ENCODE peak calls at places on chromosomes 5 and 9, in five cellular contexts. One of them, this sample, is unnamed.
A peak's percentile ranks its signal among the peaks of the same experiment; 100 is the strongest.

GRCh38 chr9:117205806-117206205 is 209.1 kb downstream of the ASTN2 start:
- DNase-seq in tibial artery: no peak
- DNase-seq in stomach: no peak
- DNase-seq in CD4-positive, alpha-beta memory T cell: no peak
- DNase-seq in IMR-90: peak; percentile 47
- DNase-seq in this sample: no peak

GRCh38 chr9:121837113-121838010 is 185.9 kb downstream of the DAB2IP start:
- DNase-seq in tibial artery: no peak
- DNase-seq in CD4-positive, alpha-beta memory T cell: no peak
- DNase-seq in IMR-90: peak; percentile 85
- DNase-seq in stomach: peak; percentile 15
- DNase-seq in this sample: no peak

GRCh38 chr9:126806336-126806735 is 1.5 kb downstream of the ZBTB43 start:
- DNase-seq in stomach: no peak
- DNase-seq in CD4-positive, alpha-beta memory T cell: no peak
- DNase-seq in IMR-90: peak; percentile 15
- DNase-seq in tibial artery: no peak
- DNase-seq in this sample: no peak

GRCh38 chr5:97412959-97413358 is 229.9 kb upstream of the RIOK2 start:
- DNase-seq in tibial artery: no peak
- DNase-seq in CD4-positive, alpha-beta memory T cell: no peak
- DNase-seq in stomach: no peak
- DNase-seq in IMR-90: no peak
- DNase-seq in this sample: no peak

GRCh38 chr5:73591698-73592501 is 26.4 kb downstream of the UTP15 start:
- DNase-seq in stomach: no peak
- DNase-seq in tibial artery: no peak
- DNase-seq in CD4-positive, alpha-beta memory T cell: no peak
- DNase-seq in IMR-90: peak; percentile 79
- DNase-seq in this sample: no peak

GRCh38 chr5:27472875-27473274 is 434.5 kb upstream of the CDH9 start:
- DNase-seq in stomach: no peak
- DNase-seq in CD4-positive, alpha-beta memory T cell: no peak
- DNase-seq in tibial artery: no peak
- DNase-seq in IMR-90: no peak
- DNase-seq in this sample: no peak

GRCh38 chr9:126704157-126704941 is 90.6 kb downstream of the LMX1B start:
- DNase-seq in tibial artery: no peak
- DNase-seq in IMR-90: peak; percentile 46
- DNase-seq in stomach: no peak
- DNase-seq in CD4-positive, alpha-beta memory T cell: no peak
- DNase-seq in this sample: no peak

GRCh38 chr5:176386491-176386890 is 1.9 kb downstream of the NOP16 start:
- DNase-seq in tibial artery: no peak
- DNase-seq in stomach: no peak
- DNase-seq in CD4-positive, alpha-beta memory T cell: no peak
- DNase-seq in IMR-90: no peak
- DNase-seq in this sample: no peak

GRCh38 chr5:159206818-159207217 is 2.5 kb downstream of the RNF145 start:
- DNase-seq in tibial artery: no peak
- DNase-seq in CD4-positive, alpha-beta memory T cell: no peak
- DNase-seq in IMR-90: no peak
- DNase-seq in stomach: no peak
- DNase-seq in this sample: no peak

GRCh38 chr5:172795401-172795977 is 24.5 kb upstream of the DUSP1 start:
- DNase-seq in CD4-positive, alpha-beta memory T cell: no peak
- DNase-seq in tibial artery: peak; percentile 97
- DNase-seq in IMR-90: peak; percentile 99
- DNase-seq in stomach: peak; percentile 72
- DNase-seq in this sample: peak; percentile 70

GRCh38 chr9:127976943-127977871 is 3.6 kb downstream of the EEIG1 start:
- DNase-seq in CD4-positive, alpha-beta memory T cell: no peak
- DNase-seq in tibial artery: no peak
- DNase-seq in IMR-90: no peak
- DNase-seq in stomach: no peak
- DNase-seq in this sample: peak; percentile 71

GRCh38 chr5:62256161-62257017 is 49.6 kb upstream of the KIF2A start:
- DNase-seq in stomach: no peak
- DNase-seq in tibial artery: no peak
- DNase-seq in IMR-90: no peak
- DNase-seq in CD4-positive, alpha-beta memory T cell: peak; percentile 25
- DNase-seq in this sample: no peak

GRCh38 chr9:34636791-34637355 is 714 bp downstream of the SIGMAR1 start:
- DNase-seq in CD4-positive, alpha-beta memory T cell: no peak
- DNase-seq in stomach: peak; percentile 39
- DNase-seq in IMR-90: peak; percentile 22
- DNase-seq in tibial artery: no peak
- DNase-seq in this sample: no peak

GRCh38 chr9:81980568-81980967 is 8.0 kb upstream of the SPATA31D1 start:
- DNase-seq in stomach: no peak
- DNase-seq in tibial artery: no peak
- DNase-seq in CD4-positive, alpha-beta memory T cell: no peak
- DNase-seq in IMR-90: peak; percentile 6
- DNase-seq in this sample: no peak

GRCh38 chr9:31839273-31839672 is 545.2 kb upstream of the ACO1 start:
- DNase-seq in stomach: no peak
- DNase-seq in CD4-positive, alpha-beta memory T cell: no peak
- DNase-seq in tibial artery: no peak
- DNase-seq in IMR-90: no peak
- DNase-seq in this sample: no peak

GRCh38 chr5:122775713-122776084 is 819 bp downstream of the SNX2 start:
- DNase-seq in IMR-90: no peak
- DNase-seq in tibial artery: no peak
- DNase-seq in stomach: no peak
- DNase-seq in CD4-positive, alpha-beta memory T cell: no peak
- DNase-seq in this sample: no peak

GRCh38 chr5:126138475-126139005 is 284.7 kb upstream of the GRAMD2B start:
- DNase-seq in CD4-positive, alpha-beta memory T cell: no peak
- DNase-seq in stomach: no peak
- DNase-seq in IMR-90: peak; percentile 16
- DNase-seq in tibial artery: no peak
- DNase-seq in this sample: no peak

GRCh38 chr5:83802686-83803085 is 82.0 kb upstream of the HAPLN1 start:
- DNase-seq in stomach: no peak
- DNase-seq in IMR-90: peak; percentile 42
- DNase-seq in tibial artery: no peak
- DNase-seq in CD4-positive, alpha-beta memory T cell: no peak
- DNase-seq in this sample: no peak

GRCh38 chr9:6781476-6781875 is 23.7 kb downstream of the KDM4C start:
- DNase-seq in IMR-90: peak; percentile 16
- DNase-seq in CD4-positive, alpha-beta memory T cell: no peak
- DNase-seq in tibial artery: no peak
- DNase-seq in stomach: no peak
- DNase-seq in this sample: no peak

GRCh38 chr5:553874-554273 is 29.6 kb upstream of the SLC9A3 start:
- DNase-seq in stomach: peak; percentile 89
- DNase-seq in tibial artery: peak; percentile 5
- DNase-seq in CD4-positive, alpha-beta memory T cell: no peak
- DNase-seq in IMR-90: no peak
- DNase-seq in this sample: peak; percentile 85

GRCh38 chr5:1322036-1322903 is 22.6 kb downstream of the CLPTM1L start:
- DNase-seq in CD4-positive, alpha-beta memory T cell: no peak
- DNase-seq in tibial artery: peak; percentile 20
- DNase-seq in IMR-90: no peak
- DNase-seq in stomach: no peak
- DNase-seq in this sample: no peak

GRCh38 chr5:14809369-14810144 is 62.0 kb downstream of the ANKH start:
- DNase-seq in CD4-positive, alpha-beta memory T cell: peak; percentile 62
- DNase-seq in IMR-90: peak; percentile 93
- DNase-seq in tibial artery: peak; percentile 75
- DNase-seq in stomach: peak; percentile 39
- DNase-seq in this sample: peak; percentile 40

GRCh38 chr9:97985058-97985861 is 2.1 kb downstream of the ANP32B start:
- DNase-seq in IMR-90: peak; percentile 11
- DNase-seq in CD4-positive, alpha-beta memory T cell: peak; percentile 53
- DNase-seq in tibial artery: peak; percentile 21
- DNase-seq in stomach: peak; percentile 32
- DNase-seq in this sample: peak; percentile 43

GRCh38 chr9:121581775-121582600 is 69.4 kb upstream of the DAB2IP start:
- DNase-seq in stomach: no peak
- DNase-seq in tibial artery: no peak
- DNase-seq in IMR-90: no peak
- DNase-seq in CD4-positive, alpha-beta memory T cell: no peak
- DNase-seq in this sample: no peak

GRCh38 chr5:143374496-143375217 is 28.8 kb downstream of the NR3C1 start:
- DNase-seq in CD4-positive, alpha-beta memory T cell: no peak
- DNase-seq in tibial artery: no peak
- DNase-seq in stomach: no peak
- DNase-seq in IMR-90: peak; percentile 32
- DNase-seq in this sample: no peak

GRCh38 chr9:129554649-129555048 is 66.3 kb downstream of the C9orf50 start:
- DNase-seq in CD4-positive, alpha-beta memory T cell: no peak
- DNase-seq in IMR-90: no peak
- DNase-seq in tibial artery: no peak
- DNase-seq in stomach: no peak
- DNase-seq in this sample: no peak

GRCh38 chr9:33489070-33489469 is 15.3 kb upstream of the NOL6 start:
- DNase-seq in tibial artery: no peak
- DNase-seq in CD4-positive, alpha-beta memory T cell: no peak
- DNase-seq in IMR-90: peak; percentile 82
- DNase-seq in stomach: no peak
- DNase-seq in this sample: no peak

GRCh38 chr5:54872810-54873209 is 112.6 kb downstream of the ESM1 start:
- DNase-seq in CD4-positive, alpha-beta memory T cell: no peak
- DNase-seq in tibial artery: no peak
- DNase-seq in IMR-90: no peak
- DNase-seq in stomach: no peak
- DNase-seq in this sample: no peak

GRCh38 chr5:64807505-64807904 is 38.8 kb downstream of the CWC27 start:
- DNase-seq in IMR-90: peak; percentile 80
- DNase-seq in stomach: no peak
- DNase-seq in tibial artery: no peak
- DNase-seq in CD4-positive, alpha-beta memory T cell: no peak
- DNase-seq in this sample: no peak

GRCh38 chr9:110370316-110370715 is 32.7 kb upstream of the TXNDC8 start:
- DNase-seq in stomach: no peak
- DNase-seq in IMR-90: peak; percentile 34
- DNase-seq in tibial artery: no peak
- DNase-seq in CD4-positive, alpha-beta memory T cell: no peak
- DNase-seq in this sample: no peak

GRCh38 chr9:128124873-128125574 is 2.5 kb downstream of the PTGES2 start:
- DNase-seq in tibial artery: peak; percentile 69
- DNase-seq in IMR-90: peak; percentile 45
- DNase-seq in stomach: peak; percentile 82
- DNase-seq in CD4-positive, alpha-beta memory T cell: no peak
- DNase-seq in this sample: peak; percentile 90

GRCh38 chr5:58761418-58761817 is 178.5 kb downstream of the RAB3C start:
- DNase-seq in CD4-positive, alpha-beta memory T cell: peak; percentile 3
- DNase-seq in stomach: no peak
- DNase-seq in IMR-90: no peak
- DNase-seq in tibial artery: no peak
- DNase-seq in this sample: no peak

GRCh38 chr9:121816845-121817450 is 165.5 kb downstream of the DAB2IP start:
- DNase-seq in IMR-90: no peak
- DNase-seq in CD4-positive, alpha-beta memory T cell: no peak
- DNase-seq in tibial artery: no peak
- DNase-seq in stomach: no peak
- DNase-seq in this sample: no peak

GRCh38 chr9:14358523-14358922 is 44.6 kb upstream of the NFIB start:
- DNase-seq in CD4-positive, alpha-beta memory T cell: no peak
- DNase-seq in tibial artery: no peak
- DNase-seq in stomach: no peak
- DNase-seq in IMR-90: peak; percentile 21
- DNase-seq in this sample: no peak

DNA sequence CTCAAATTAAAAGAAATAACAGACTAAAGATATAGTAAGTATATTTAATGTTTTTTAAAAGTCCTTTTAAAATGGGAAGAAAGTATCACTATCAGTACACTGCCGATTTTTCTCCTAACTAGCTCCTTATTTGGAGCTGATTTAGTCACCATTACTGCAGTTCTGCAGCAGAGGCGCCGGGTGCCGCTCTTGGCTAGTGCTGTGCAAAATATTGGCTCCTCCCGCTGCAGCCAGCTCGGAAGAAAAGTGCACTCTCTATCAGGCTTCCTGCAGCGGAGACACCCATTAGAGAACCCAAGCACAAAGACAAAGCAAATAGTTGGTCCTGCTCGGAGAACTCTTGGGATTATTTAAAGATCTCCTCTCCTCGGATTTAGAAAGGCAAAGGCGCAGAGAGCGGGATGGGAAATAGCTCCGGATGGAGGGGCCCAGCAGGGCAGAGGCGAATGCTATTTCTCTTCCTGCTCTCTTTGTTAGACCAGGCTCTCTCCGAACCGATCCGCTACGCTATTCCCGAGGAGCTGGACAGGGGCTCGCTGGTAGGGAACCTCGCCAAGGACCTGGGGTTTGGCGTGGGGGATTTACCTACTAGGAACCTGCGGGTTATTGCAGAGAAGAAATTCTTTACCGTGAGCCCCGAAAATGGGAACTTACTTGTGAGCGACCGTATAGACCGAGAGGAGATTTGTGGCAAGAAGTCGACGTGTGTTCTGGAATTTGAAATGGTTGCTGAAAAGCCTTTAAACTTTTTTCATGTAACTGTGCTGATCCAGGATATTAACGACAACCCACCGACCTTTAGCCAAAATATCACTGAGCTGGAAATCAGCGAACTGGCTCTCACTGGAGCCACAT is at the start of gene PCDHGB3:
- DNase-seq in IMR-90: peak; percentile 74
- DNase-seq in tibial artery: peak; percentile 37
- DNase-seq in CD4-positive, alpha-beta memory T cell: peak; percentile 30
- DNase-seq in stomach: no peak
- DNase-seq in this sample: no peak
- H3K9me3 ChIP-seq in IMR-90: peaks cover 57% of the 10 kb centered on the region
- H3K9me3 ChIP-seq in tibial artery: peaks cover 17% of the 10 kb centered on the region
- H3K9me3 ChIP-seq in CD4-positive, alpha-beta memory T cell: no peaks in the 10 kb centered on the region
- H3K9me3 ChIP-seq in stomach: peaks cover 77% of the 10 kb centered on the region
- H3K9me3 ChIP-seq in this sample: peaks cover 13% of the 10 kb centered on the region

GRCh38 chr9:118558891-118559290 is 810.3 kb downstream of the BRINP1 start:
- DNase-seq in IMR-90: no peak
- DNase-seq in CD4-positive, alpha-beta memory T cell: no peak
- DNase-seq in tibial artery: no peak
- DNase-seq in stomach: no peak
- DNase-seq in this sample: no peak
- H3K9me3 ChIP-seq in IMR-90: peaks cover 6% of the 10 kb centered on the region
- H3K9me3 ChIP-seq in CD4-positive, alpha-beta memory T cell: no peaks in the 10 kb centered on the region
- H3K9me3 ChIP-seq in tibial artery: no peaks in the 10 kb centered on the region
- H3K9me3 ChIP-seq in stomach: no peaks in the 10 kb centered on the region
- H3K9me3 ChIP-seq in this sample: no peaks in the 10 kb centered on the region

GRCh38 chr5:179400020-179400419 is 54.8 kb upstream of the ADAMTS2 start:
- DNase-seq in IMR-90: no peak
- DNase-seq in tibial artery: no peak
- DNase-seq in CD4-positive, alpha-beta memory T cell: no peak
- DNase-seq in stomach: no peak
- DNase-seq in this sample: no peak
- H3K9me3 ChIP-seq in IMR-90: peaks cover 10% of the 10 kb centered on the region
- H3K9me3 ChIP-seq in tibial artery: no peaks in the 10 kb centered on the region
- H3K9me3 ChIP-seq in CD4-positive, alpha-beta memory T cell: peaks cover 3% of the 10 kb centered on the region
- H3K9me3 ChIP-seq in stomach: peaks cover 31% of the 10 kb centered on the region
- H3K9me3 ChIP-seq in this sample: no peaks in the 10 kb centered on the region

DNA sequence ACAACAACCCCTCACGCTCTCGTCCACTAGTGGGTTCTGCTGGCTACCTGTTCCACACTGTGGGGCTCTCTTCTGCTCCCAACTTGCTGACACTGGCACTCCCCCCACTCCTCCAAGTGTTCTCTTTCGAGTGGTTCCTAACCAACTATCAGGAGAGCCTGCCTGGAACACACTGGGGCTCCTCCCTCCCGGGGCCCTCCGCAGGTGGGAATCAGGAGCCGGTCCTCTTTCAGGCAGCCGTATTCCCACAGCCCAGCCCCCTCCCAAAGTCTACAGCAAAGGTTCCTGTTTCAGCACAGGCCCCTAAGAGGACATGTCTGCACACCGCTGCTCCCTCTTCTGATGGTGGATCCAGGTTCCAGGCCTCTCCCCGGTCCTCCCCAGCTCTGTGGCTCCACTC is 165.9 kb downstream of the FSTL4 start:
- DNase-seq in CD4-positive, alpha-beta memory T cell: no peak
- DNase-seq in IMR-90: no peak
- DNase-seq in tibial artery: no peak
- DNase-seq in stomach: no peak
- DNase-seq in this sample: no peak
- H3K9me3 ChIP-seq in CD4-positive, alpha-beta memory T cell: no peaks in the 10 kb centered on the region
- H3K9me3 ChIP-seq in IMR-90: no peaks in the 10 kb centered on the region
- H3K9me3 ChIP-seq in tibial artery: no peaks in the 10 kb centered on the region
- H3K9me3 ChIP-seq in stomach: no peaks in the 10 kb centered on the region
- H3K9me3 ChIP-seq in this sample: no peaks in the 10 kb centered on the region

This sample was measured in colonic mucosa.